ENCODE peak calls at places on chromosomes 11 and 22, in four cellular contexts. One of them, this sample, is unnamed.

GRCh38 chr11:10030122-10030490 is 263.9 kb downstream of the SBF2 start:
- DNase-seq in heart left ventricle: no peak
- DNase-seq in psoas muscle: no peak
- DNase-seq in right lobe of liver: no peak
- DNase-seq in this sample: no peak

GRCh38 chr11:95585071-95585751 is 204.4 kb downstream of the FAM76B start:
- DNase-seq in heart left ventricle: no peak
- DNase-seq in psoas muscle: no peak
- DNase-seq in right lobe of liver: no peak
- DNase-seq in this sample: no peak

GRCh38 chr11:108958446-108959123 is 293.7 kb downstream of the DDX10 start:
- DNase-seq in heart left ventricle: no peak
- DNase-seq in psoas muscle: no peak
- DNase-seq in right lobe of liver: no peak
- DNase-seq in this sample: no peak

GRCh38 chr11:4848908-4849307 is at the start of gene OR51S1:
- DNase-seq in heart left ventricle: no peak
- DNase-seq in psoas muscle: no peak
- DNase-seq in right lobe of liver: no peak
- DNase-seq in this sample: no peak

GRCh38 chr11:97140885-97141494 is 751.2 kb downstream of the JRKL start:
- DNase-seq in heart left ventricle: no peak
- DNase-seq in psoas muscle: no peak
- DNase-seq in right lobe of liver: no peak
- DNase-seq in this sample: no peak

GRCh38 chr11:61718046-61718531 is 34.3 kb upstream of the MYRF start:
- DNase-seq in heart left ventricle: no peak
- DNase-seq in psoas muscle: no peak
- DNase-seq in right lobe of liver: no peak
- DNase-seq in this sample: no peak

GRCh38 chr11:117913736-117914397 is 15.3 kb downstream of the TMPRSS13 start:
- DNase-seq in heart left ventricle: no peak
- DNase-seq in psoas muscle: no peak
- DNase-seq in right lobe of liver: no peak
- DNase-seq in this sample: peak; percentile 48

GRCh38 chr11:70470127-70470526 is 71.8 kb downstream of the CTTN start:
- DNase-seq in heart left ventricle: no peak
- DNase-seq in psoas muscle: no peak
- DNase-seq in right lobe of liver: no peak
- DNase-seq in this sample: peak; percentile 54

GRCh38 chr11:119496453-119496852 is 73.5 kb upstream of the THY1 start:
- DNase-seq in heart left ventricle: no peak
- DNase-seq in psoas muscle: no peak
- DNase-seq in right lobe of liver: no peak
- DNase-seq in this sample: no peak

GRCh38 chr11:75548571-75549272 is 13.3 kb upstream of the SERPINH1 start:
- DNase-seq in heart left ventricle: no peak
- DNase-seq in psoas muscle: no peak
- DNase-seq in right lobe of liver: no peak
- DNase-seq in this sample: no peak

GRCh38 chr11:65911682-65912568 is 6.9 kb downstream of the C11orf68 start:
- DNase-seq in heart left ventricle: peak; percentile 65
- DNase-seq in psoas muscle: peak; percentile 67
- DNase-seq in right lobe of liver: no peak
- DNase-seq in this sample: peak; percentile 85

GRCh38 chr11:103792981-103793468 is 243.4 kb upstream of the DDI1 start:
- DNase-seq in heart left ventricle: no peak
- DNase-seq in psoas muscle: no peak
- DNase-seq in right lobe of liver: no peak
- DNase-seq in this sample: no peak

GRCh38 chr11:121389651-121390050 is 62.5 kb upstream of the SORL1 start:
- DNase-seq in heart left ventricle: peak; percentile 79
- DNase-seq in psoas muscle: no peak
- DNase-seq in right lobe of liver: no peak
- DNase-seq in this sample: no peak

GRCh38 chr22:26585104-26585790 is 4.7 kb downstream of the TPST2 start:
- DNase-seq in heart left ventricle: peak; percentile 89
- DNase-seq in psoas muscle: peak; percentile 69
- DNase-seq in right lobe of liver: peak; percentile 85
- DNase-seq in this sample: peak; percentile 60

GRCh38 chr11:117748771-117749540 is 48.1 kb downstream of the DSCAML1 start:
- DNase-seq in heart left ventricle: no peak
- DNase-seq in psoas muscle: no peak
- DNase-seq in right lobe of liver: peak; percentile 75
- DNase-seq in this sample: peak; percentile 33

GRCh38 chr22:40808018-40808841 is 10.9 kb downstream of the SLC25A17 start:
- DNase-seq in heart left ventricle: no peak
- DNase-seq in psoas muscle: no peak
- DNase-seq in right lobe of liver: no peak
- DNase-seq in this sample: no peak

GRCh38 chr11:79472736-79473536 is 32.1 kb upstream of the TENM4 start:
- DNase-seq in heart left ventricle: no peak
- DNase-seq in psoas muscle: no peak
- DNase-seq in right lobe of liver: no peak
- DNase-seq in this sample: no peak

GRCh38 chr11:34599406-34599901 is 21.4 kb upstream of the EHF start:
- DNase-seq in heart left ventricle: no peak
- DNase-seq in psoas muscle: no peak
- DNase-seq in right lobe of liver: no peak
- DNase-seq in this sample: no peak

GRCh38 chr22:40128989-40129388 is 48.7 kb upstream of the TNRC6B start:
- DNase-seq in heart left ventricle: no peak
- DNase-seq in psoas muscle: no peak
- DNase-seq in right lobe of liver: no peak
- DNase-seq in this sample: no peak

GRCh38 chr11:11528986-11529385 is 92.8 kb downstream of the GALNT18 start:
- DNase-seq in heart left ventricle: no peak
- DNase-seq in psoas muscle: no peak
- DNase-seq in right lobe of liver: no peak
- DNase-seq in this sample: no peak

GRCh38 chr11:95398437-95399112 is 167.6 kb upstream of the SESN3 start:
- DNase-seq in heart left ventricle: no peak
- DNase-seq in psoas muscle: no peak
- DNase-seq in right lobe of liver: no peak
- DNase-seq in this sample: no peak

GRCh38 chr11:28539239-28540025 is 431.2 kb downstream of the METTL15 start:
- DNase-seq in heart left ventricle: no peak
- DNase-seq in psoas muscle: no peak
- DNase-seq in right lobe of liver: no peak
- DNase-seq in this sample: no peak

GRCh38 chr11:76243157-76243556 is 36.9 kb upstream of the WNT11 start:
- DNase-seq in heart left ventricle: no peak
- DNase-seq in psoas muscle: no peak
- DNase-seq in right lobe of liver: no peak
- DNase-seq in this sample: no peak

GRCh38 chr11:101738494-101738893 is 154.7 kb upstream of the TRPC6 start:
- DNase-seq in heart left ventricle: no peak
- DNase-seq in psoas muscle: no peak
- DNase-seq in right lobe of liver: no peak
- DNase-seq in this sample: no peak

GRCh38 chr22:27431896-27432295 is 369.7 kb downstream of the MN1 start:
- DNase-seq in heart left ventricle: no peak
- DNase-seq in psoas muscle: no peak
- DNase-seq in right lobe of liver: no peak
- DNase-seq in this sample: no peak

GRCh38 chr11:28072321-28072720 is 35.6 kb downstream of the KIF18A start:
- DNase-seq in heart left ventricle: no peak
- DNase-seq in psoas muscle: no peak
- DNase-seq in right lobe of liver: no peak
- DNase-seq in this sample: no peak

GRCh38 chr22:30348837-30349236 is 7.9 kb downstream of the SF3A1 start:
- DNase-seq in heart left ventricle: no peak
- DNase-seq in psoas muscle: no peak
- DNase-seq in right lobe of liver: no peak
- DNase-seq in this sample: no peak

GRCh38 chr11:117780456-117780855 is 16.6 kb downstream of the DSCAML1 start:
- DNase-seq in heart left ventricle: no peak
- DNase-seq in psoas muscle: no peak
- DNase-seq in right lobe of liver: no peak
- DNase-seq in this sample: no peak

GRCh38 chr11:32331792-32332191 is 103.5 kb downstream of the WT1 start:
- DNase-seq in heart left ventricle: no peak
- DNase-seq in psoas muscle: no peak
- DNase-seq in right lobe of liver: no peak
- DNase-seq in this sample: no peak

GRCh38 chr22:49022816-49023160 is 804.9 kb downstream of the BRD1 start:
- DNase-seq in heart left ventricle: no peak
- DNase-seq in psoas muscle: no peak
- DNase-seq in right lobe of liver: peak; percentile 38
- DNase-seq in this sample: no peak
- H3K9me3 ChIP-seq in heart left ventricle: no peaks in the 10 kb centered on the region
- H3K9me3 ChIP-seq in psoas muscle: no peaks in the 10 kb centered on the region
- H3K9me3 ChIP-seq in right lobe of liver: no peaks in the 10 kb centered on the region
- H3K9me3 ChIP-seq in this sample: no peaks in the 10 kb centered on the region

DNA sequence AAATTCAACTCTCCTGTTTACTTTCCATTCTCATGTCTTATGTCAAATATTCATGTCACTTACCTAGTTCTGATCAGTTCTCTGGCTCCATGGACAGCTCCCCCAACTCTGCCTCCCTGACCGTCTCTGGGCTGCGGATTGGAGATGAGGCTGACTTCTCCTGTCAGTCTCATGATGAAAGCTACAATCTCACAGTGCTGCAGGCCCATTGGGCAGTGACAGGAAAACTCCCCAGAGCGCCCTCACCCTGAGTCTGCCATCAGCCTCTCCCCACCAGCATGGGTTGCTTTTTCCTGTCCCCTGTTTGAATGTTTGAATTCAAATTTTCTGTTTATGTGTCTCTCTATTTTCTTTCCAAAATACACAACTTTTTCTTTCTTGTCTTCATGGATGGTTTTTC is 63.8 kb upstream of the TOP3B start:
- DNase-seq in heart left ventricle: no peak
- DNase-seq in psoas muscle: no peak
- DNase-seq in right lobe of liver: no peak
- DNase-seq in this sample: no peak
- H3K4me3 ChIP-seq in heart left ventricle: no peak overlapping the region
- H3K4me3 ChIP-seq in psoas muscle: no peak overlapping the region
- H3K4me3 ChIP-seq in right lobe of liver: no peak overlapping the region
- H3K4me3 ChIP-seq in this sample: no peak overlapping the region

DNA sequence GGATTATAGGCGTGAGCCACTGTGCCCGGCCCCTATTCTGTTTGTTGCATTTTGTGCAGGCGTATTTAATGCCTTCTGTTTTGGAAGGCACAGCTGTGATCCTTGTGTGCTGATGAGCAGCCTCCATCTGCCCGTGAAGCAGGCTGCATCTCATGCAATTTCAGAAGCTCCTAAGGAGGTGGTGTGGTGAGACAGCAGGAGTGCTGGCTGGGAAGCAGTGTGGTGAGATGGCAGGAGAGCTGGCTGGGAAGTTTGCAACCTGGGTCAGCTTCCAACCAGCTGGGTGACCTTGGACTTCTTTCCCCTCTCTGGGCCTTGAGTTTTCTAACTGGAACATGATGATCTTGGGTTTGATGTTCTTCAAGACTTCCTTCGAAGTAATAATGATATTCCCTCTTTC is 525.1 kb downstream of the TBC1D22A start:
- DNase-seq in heart left ventricle: no peak
- DNase-seq in psoas muscle: no peak
- DNase-seq in right lobe of liver: no peak
- DNase-seq in this sample: peak; percentile 45
- H3K9me3 ChIP-seq in heart left ventricle: no peaks in the 10 kb centered on the region
- H3K9me3 ChIP-seq in psoas muscle: no peaks in the 10 kb centered on the region
- H3K9me3 ChIP-seq in right lobe of liver: no peaks in the 10 kb centered on the region
- H3K9me3 ChIP-seq in this sample: no peaks in the 10 kb centered on the region

DNA sequence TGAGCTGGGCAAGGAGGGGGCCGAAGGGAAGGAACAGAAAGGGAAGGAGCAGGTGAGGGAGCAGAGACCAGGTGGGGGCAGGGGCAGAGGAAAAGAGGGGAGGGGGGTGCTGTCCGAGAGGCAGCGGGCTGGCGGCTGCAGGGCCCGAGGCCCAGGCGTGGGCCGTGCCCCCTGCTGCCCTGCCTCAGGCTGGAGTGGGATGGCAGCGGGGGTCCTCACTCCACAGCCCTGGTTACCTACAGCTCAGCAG is 2.3 kb downstream of the IGF2 start:
- DNase-seq in heart left ventricle: no peak
- DNase-seq in psoas muscle: no peak
- DNase-seq in right lobe of liver: no peak
- DNase-seq in this sample: no peak
- H3K4me3 ChIP-seq in heart left ventricle: peak overlapping the region; percentile 55
- H3K4me3 ChIP-seq in psoas muscle: peak overlapping the region; percentile 55
- H3K4me3 ChIP-seq in right lobe of liver: no peak overlapping the region
- H3K4me3 ChIP-seq in this sample: no peak overlapping the region

DNA sequence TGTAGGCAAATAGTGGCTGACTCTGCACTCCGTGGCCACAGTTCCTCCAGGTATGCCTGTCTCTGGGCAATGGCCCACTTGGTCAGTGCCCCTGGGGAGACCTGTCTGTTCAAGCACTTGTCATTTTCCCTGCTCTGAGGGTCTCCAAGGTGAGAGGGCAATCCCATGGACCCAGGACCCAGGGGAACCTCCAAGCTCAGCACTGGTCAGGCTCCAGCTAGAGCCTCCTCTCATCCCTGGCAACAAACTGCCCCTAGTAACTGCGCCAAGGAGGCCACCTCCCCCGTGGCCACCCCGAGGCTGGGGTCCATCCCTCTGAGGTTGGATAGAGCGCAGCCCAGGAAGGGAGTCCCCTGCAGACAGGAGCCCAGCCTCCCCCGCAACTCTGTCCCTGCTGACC is 713 bp upstream of the ANKK1 start:
- DNase-seq in heart left ventricle: no peak
- DNase-seq in psoas muscle: no peak
- DNase-seq in right lobe of liver: no peak
- DNase-seq in this sample: no peak
- H3K9me3 ChIP-seq in heart left ventricle: no peaks in the 10 kb centered on the region
- H3K9me3 ChIP-seq in psoas muscle: no peaks in the 10 kb centered on the region
- H3K9me3 ChIP-seq in right lobe of liver: no peaks in the 10 kb centered on the region
- H3K9me3 ChIP-seq in this sample: no peaks in the 10 kb centered on the region

GRCh38 chr11:12677131-12677530 is 2.9 kb downstream of the TEAD1 start:
- DNase-seq in heart left ventricle: no peak
- DNase-seq in psoas muscle: no peak
- DNase-seq in right lobe of liver: no peak
- DNase-seq in this sample: no peak
- H3K4me3 ChIP-seq in heart left ventricle: peak overlapping the region; percentile 73
- H3K4me3 ChIP-seq in psoas muscle: peak overlapping the region; percentile 83
- H3K4me3 ChIP-seq in right lobe of liver: no peak overlapping the region
- H3K4me3 ChIP-seq in this sample: peak overlapping the region; percentile 92

This sample was measured in sigmoid colon.